ENCODE peak calls at places on chromosome 4, in four cellular contexts. E, Q, Y and P are unnamed samples. For H3K4me1, the result is how much of the 10 kb centered on the place peaks cover.

GRCh38 chr4:2733001-2733843 is 22.9 kb downstream of the TNIP2 start:
- DNase-seq in E (no peak), Q (no peak), Y (no peak), P (no peak)

GRCh38 chr4:73620115-73620792 is at the start of gene RASSF6:
- DNase-seq in E (peak), Q (peak), Y (peak), P (no peak)

GRCh38 chr4:13527983-13528822 is 16.1 kb downstream of the NKX3-2 start:
- DNase-seq in E (no peak), Q (peak), Y (no peak), P (peak)

GRCh38 chr4:55736605-55737183 is 82.9 kb upstream of the EXOC1L start:
- DNase-seq in E (no peak), Q (no peak), Y (no peak), P (no peak)

GRCh38 chr4:62948108-62948507 is 1461.1 kb downstream of the TECRL start:
- DNase-seq in E (no peak), Q (no peak), Y (no peak), P (peak)

GRCh38 chr4:70670332-70671014 is 4.2 kb upstream of the JCHAIN start:
- DNase-seq in E (no peak), Q (no peak), Y (no peak), P (no peak)

GRCh38 chr4:41594439-41594838 is 56.5 kb downstream of the LIMCH1 start:
- DNase-seq in E (no peak), Q (no peak), Y (no peak), P (no peak)

GRCh38 chr4:88939697-88940096 is 117.3 kb downstream of the FAM13A start:
- DNase-seq in E (no peak), Q (no peak), Y (no peak), P (no peak)

GRCh38 chr4:42399393-42399792 is 2.1 kb downstream of the SHISA3 start:
- DNase-seq in E (no peak), Q (peak), Y (peak), P (no peak)

GRCh38 chr4:132334081-132334480 is 815.0 kb upstream of the PCDH10 start:
- DNase-seq in E (no peak), Q (no peak), Y (no peak), P (no peak)

GRCh38 chr4:476501-476900 is 22.5 kb downstream of the ZNF721 start:
- DNase-seq in E (no peak), Q (no peak), Y (no peak), P (no peak)

GRCh38 chr4:111466821-111467605 is 678.2 kb upstream of the FAM241A start:
- DNase-seq in E (no peak), Q (no peak), Y (no peak), P (peak)

GRCh38 chr4:3766207-3766790 is at the start of gene ADRA2C:
- DNase-seq in E (peak), Q (peak), Y (no peak), P (peak)

GRCh38 chr4:24456431-24456830 is 127.9 kb downstream of the DHX15 start:
- DNase-seq in E (no peak), Q (no peak), Y (no peak), P (peak)

GRCh38 chr4:109576462-109576861 is 16.4 kb downstream of the MCUB start:
- DNase-seq in E (no peak), Q (no peak), Y (no peak), P (peak)

GRCh38 chr4:40330536-40330935 is 4.6 kb upstream of the CHRNA9 start:
- DNase-seq in E (no peak), Q (no peak), Y (no peak), P (no peak)

GRCh38 chr4:85701881-85702321 is 227.0 kb downstream of the ARHGAP24 start:
- DNase-seq in E (no peak), Q (no peak), Y (no peak), P (no peak)

GRCh38 chr4:123737156-123737555 is 340.6 kb downstream of the SPRY1 start:
- DNase-seq in E (no peak), Q (no peak), Y (no peak), P (no peak)

GRCh38 chr4:176792348-176793059 is at the start of gene VEGFC:
- DNase-seq in E (peak), Q (peak), Y (peak), P (peak)

GRCh38 chr4:23730998-23731397 is 158.8 kb downstream of the PPARGC1A start:
- DNase-seq in E (no peak), Q (no peak), Y (no peak), P (no peak)

GRCh38 chr4:145011636-145012035 is 86.4 kb downstream of the ANAPC10 start:
- DNase-seq in E (no peak), Q (no peak), Y (no peak), P (no peak)

GRCh38 chr4:25128671-25129070 is 31.6 kb downstream of the SEPSECS start:
- DNase-seq in E (no peak), Q (no peak), Y (no peak), P (no peak)

GRCh38 chr4:158322119-158322518 is 111.8 kb downstream of the TMEM144 start:
- DNase-seq in E (no peak), Q (no peak), Y (no peak), P (no peak)

GRCh38 chr4:166324321-166324720 is 451.3 kb downstream of the TLL1 start:
- DNase-seq in E (peak), Q (peak), Y (peak), P (peak)

GRCh38 chr4:77157859-77158486 is 966 bp downstream of the CCNG2 start:
- DNase-seq in E (peak), Q (peak), Y (peak), P (peak)
- H3K18ac ChIP-seq in E (peak), Q (peak), Y (peak), P (peak)

GRCh38 chr4:184167576-184167975 is 50.1 kb downstream of the ENPP6 start:
- DNase-seq in E (no peak), Q (no peak), Y (peak), P (no peak)
- H2BK12ac ChIP-seq in E (no peak), Q (no peak), Y (no peak), P (no peak)

DNA sequence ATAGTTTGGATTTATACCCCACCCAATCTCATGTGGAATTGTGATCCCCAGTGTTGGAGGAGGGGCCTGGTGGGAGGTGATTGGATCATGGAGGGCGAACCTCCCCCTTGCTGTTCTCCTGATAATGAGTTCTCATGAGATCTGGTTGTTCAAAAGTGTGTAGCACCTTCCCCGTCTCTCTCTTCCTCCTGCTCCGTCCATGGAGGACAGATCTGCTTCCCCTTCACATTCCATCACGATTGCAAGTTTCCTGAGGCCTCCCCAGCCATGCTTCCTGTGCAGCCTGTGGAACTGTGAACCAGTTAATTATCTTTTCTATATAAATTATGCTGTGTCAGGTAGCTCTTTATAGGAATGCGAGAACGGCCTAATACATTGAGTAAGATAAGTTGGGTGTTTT is 518.8 kb upstream of the LCORL start:
- DNase-seq in E (no peak), Q (no peak), Y (no peak), P (no peak)
- H3K4me1 ChIP-seq in E (under half), Q (under half), Y (under half), P (under half)

GRCh38 chr4:53705972-53706371 is 114.7 kb upstream of the LNX1 start:
- DNase-seq in E (no peak), Q (no peak), Y (no peak), P (no peak)
- H3K18ac ChIP-seq in E (no peak), Q (no peak), Y (no peak), P (peak)

GRCh38 chr4:48342559-48342878 is 1.2 kb downstream of the SLAIN2 start:
- DNase-seq in E (no peak), Q (no peak), Y (no peak), P (peak)
- H2BK12ac ChIP-seq in E (no peak), Q (no peak), Y (no peak), P (peak)

GRCh38 chr4:184873039-184873438 is 47.3 kb upstream of the ACSL1 start:
- DNase-seq in E (no peak), Q (no peak), Y (no peak), P (no peak)

GRCh38 chr4:184870718-184871117 is 45.0 kb upstream of the ACSL1 start:
- DNase-seq in E (no peak), Q (no peak), Y (no peak), P (no peak)

DNA sequence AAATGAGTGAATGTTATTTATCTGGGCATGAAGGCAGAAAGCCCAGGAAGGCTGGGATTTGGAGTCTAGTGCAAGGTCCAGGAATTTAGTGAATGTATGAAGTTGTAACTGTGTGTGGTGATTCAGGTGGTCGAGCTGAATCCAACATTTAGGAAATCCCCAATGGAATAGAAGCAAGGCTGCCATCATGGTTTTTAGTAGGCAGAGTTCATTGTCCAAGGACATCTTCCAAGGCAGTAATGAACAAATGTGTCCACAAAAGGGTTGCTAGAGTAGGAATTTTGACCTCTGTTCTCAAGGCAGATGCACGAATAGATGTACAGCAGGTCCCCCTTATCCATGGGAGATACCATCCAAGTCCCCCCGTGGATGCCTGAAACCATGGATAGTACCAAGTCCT is 42.9 kb upstream of the ACSL1 start:
- DNase-seq in E (no peak), Q (no peak), Y (no peak), P (no peak)
- H3K4me1 ChIP-seq in E (under half), Q (under half), Y (under half), P (under half)

DNA sequence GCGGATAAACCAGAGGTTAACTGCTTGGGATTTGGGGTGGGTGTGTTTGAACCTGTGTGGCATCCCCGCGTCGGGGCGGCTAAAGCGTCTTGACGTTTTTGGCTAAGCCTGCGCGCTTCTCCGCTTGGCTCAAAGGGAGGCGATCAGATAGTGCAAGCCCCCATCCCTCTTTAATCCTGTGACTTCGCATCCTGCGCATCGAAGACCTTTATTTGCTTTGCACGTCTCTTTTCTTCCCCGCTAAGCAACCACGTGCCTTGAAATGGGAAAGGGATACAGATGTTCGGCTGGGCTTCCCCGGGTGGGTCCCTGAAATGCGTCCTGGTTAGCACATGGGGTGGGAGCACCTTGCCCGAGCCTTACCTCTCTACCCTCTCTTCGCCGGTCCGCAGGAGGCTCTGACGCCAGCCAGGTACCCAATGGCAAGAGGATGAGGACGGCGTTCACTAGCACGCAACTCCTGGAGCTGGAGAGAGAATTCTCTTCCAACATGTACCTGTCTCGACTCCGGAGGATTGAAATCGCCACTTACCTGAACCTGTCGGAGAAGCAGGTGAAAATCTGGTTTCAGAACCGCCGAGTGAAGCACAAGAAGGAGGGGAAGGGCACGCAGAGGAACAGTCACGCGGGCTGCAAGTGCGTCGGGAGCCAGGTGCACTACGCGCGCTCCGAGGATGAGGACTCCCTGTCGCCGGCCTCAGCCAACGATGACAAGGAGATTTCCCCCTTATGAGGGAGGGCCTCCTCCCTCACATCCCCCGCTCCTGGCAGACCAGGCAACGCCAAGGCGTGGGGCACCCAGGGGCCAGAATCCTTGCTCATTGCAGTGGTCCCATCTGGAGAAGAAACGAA is 1.5 kb downstream of the GSX2 start:
- DNase-seq in E (no peak), Q (peak), Y (peak), P (no peak)
- H3K18ac ChIP-seq in E (peak), Q (peak), Y (no peak), P (peak)